ENCODE peak calls at places on chromosomes 6 and 20, in six cellular contexts. I is pancreas, Z is breast epithelium, U is IMR-90, L is psoas muscle, M is neural crest cell. D is an unnamed sample.

GRCh38 chr20:50297498-50298348 is 107.1 kb downstream of the CEBPB start:
- DNase-seq in I (no peak), Z (no peak), U (no peak), L (peak; percentile 42), M (no peak), D (no peak)

GRCh38 chr20:44425923-44426322 is 49.8 kb upstream of the TTPAL start:
- DNase-seq in I (no peak), Z (no peak), U (no peak), L (no peak), M (no peak), D (no peak)

GRCh38 chr20:52682271-52682670 is 289.9 kb upstream of the TSHZ2 start:
- DNase-seq in I (no peak), Z (no peak), U (no peak), L (no peak), M (no peak), D (no peak)

GRCh38 chr20:9353180-9353915 is 161.0 kb upstream of the LAMP5 start:
- DNase-seq in I (no peak), Z (no peak), U (no peak), L (no peak), M (no peak), D (no peak)

GRCh38 chr6:134795001-134795400 is 154.9 kb downstream of the ALDH8A1 start:
- DNase-seq in I (no peak), Z (no peak), U (no peak), L (no peak), M (no peak), D (no peak)

GRCh38 chr6:27545271-27546046 is 72.6 kb upstream of the ZNF184 start:
- DNase-seq in I (no peak), Z (no peak), U (peak; percentile 76), L (no peak), M (peak; percentile 28), D (no peak)

GRCh38 chr6:35300848-35301247 is 3.2 kb downstream of the DEF6 start:
- DNase-seq in I (no peak), Z (no peak), U (no peak), L (no peak), M (no peak), D (no peak)

GRCh38 chr20:939606-940005 is 23.5 kb upstream of the ANGPT4 start:
- DNase-seq in I (no peak), Z (no peak), U (no peak), L (no peak), M (no peak), D (no peak)

GRCh38 chr6:17457956-17458355 is 64.6 kb downstream of the CAP2 start:
- DNase-seq in I (no peak), Z (no peak), U (no peak), L (no peak), M (no peak), D (no peak)

GRCh38 chr6:83193747-83194582 is 808 bp downstream of the RWDD2A start:
- DNase-seq in I (peak; percentile 64), Z (peak; percentile 20), U (no peak), L (peak; percentile 65), M (peak; percentile 44), D (no peak)

GRCh38 chr6:111715321-111715720 is 109.6 kb upstream of the TRAF3IP2 start:
- DNase-seq in I (no peak), Z (no peak), U (no peak), L (no peak), M (no peak), D (no peak)

GRCh38 chr6:161401910-161402309 is 128.0 kb upstream of the AGPAT4 start:
- DNase-seq in I (no peak), Z (no peak), U (no peak), L (no peak), M (no peak), D (no peak)

GRCh38 chr6:111032493-111033140 is 50.8 kb downstream of the RPF2 start:
- DNase-seq in I (no peak), Z (no peak), U (peak; percentile 50), L (no peak), M (no peak), D (no peak)

GRCh38 chr6:138307816-138308727 is 69.6 kb upstream of the SMIM28 start:
- DNase-seq in I (peak; percentile 12), Z (no peak), U (no peak), L (no peak), M (no peak), D (no peak)

GRCh38 chr20:44134897-44135810 is 51.8 kb downstream of the JPH2 start:
- DNase-seq in I (no peak), Z (no peak), U (no peak), L (no peak), M (no peak), D (no peak)

GRCh38 chr6:136012198-136012884 is 160.8 kb downstream of the PDE7B start:
- DNase-seq in I (no peak), Z (no peak), U (peak; percentile 94), L (no peak), M (no peak), D (no peak)

GRCh38 chr6:17460862-17461261 is 67.5 kb downstream of the CAP2 start:
- DNase-seq in I (no peak), Z (no peak), U (no peak), L (no peak), M (no peak), D (no peak)

GRCh38 chr6:105257350-105257749 is 77.5 kb upstream of the POPDC3 start:
- DNase-seq in I (no peak), Z (no peak), U (no peak), L (no peak), M (no peak), D (no peak)

GRCh38 chr6:79605968-79606764 is 25.0 kb upstream of the SH3BGRL2 start:
- DNase-seq in I (no peak), Z (no peak), U (no peak), L (no peak), M (no peak), D (no peak)

GRCh38 chr6:134207431-134207830 is 110.5 kb downstream of the SGK1 start:
- DNase-seq in I (no peak), Z (no peak), U (no peak), L (no peak), M (no peak), D (no peak)

GRCh38 chr20:32611286-32611685 is 26.2 kb upstream of the NOL4L start:
- DNase-seq in I (no peak), Z (no peak), U (no peak), L (no peak), M (no peak), D (no peak)

GRCh38 chr6:26299286-26300042 is 65.5 kb upstream of the BTN3A2 start:
- DNase-seq in I (no peak), Z (no peak), U (no peak), L (no peak), M (no peak), D (no peak)

GRCh38 chr6:25404693-25405169 is 125.6 kb downstream of the CARMIL1 start:
- DNase-seq in I (no peak), Z (no peak), U (no peak), L (no peak), M (no peak), D (no peak)

GRCh38 chr6:43129434-43130194 is 41.5 kb upstream of the SRF start:
- DNase-seq in I (no peak), Z (no peak), U (peak; percentile 35), L (no peak), M (no peak), D (no peak)

GRCh38 chr20:16368645-16369292 is 204.5 kb downstream of the KIF16B start:
- DNase-seq in I (no peak), Z (no peak), U (peak; percentile 78), L (peak; percentile 62), M (no peak), D (no peak)

GRCh38 chr20:2300420-2300819 is 4.6 kb downstream of the TGM3 start:
- DNase-seq in I (no peak), Z (no peak), U (no peak), L (no peak), M (no peak), D (no peak)

DNA sequence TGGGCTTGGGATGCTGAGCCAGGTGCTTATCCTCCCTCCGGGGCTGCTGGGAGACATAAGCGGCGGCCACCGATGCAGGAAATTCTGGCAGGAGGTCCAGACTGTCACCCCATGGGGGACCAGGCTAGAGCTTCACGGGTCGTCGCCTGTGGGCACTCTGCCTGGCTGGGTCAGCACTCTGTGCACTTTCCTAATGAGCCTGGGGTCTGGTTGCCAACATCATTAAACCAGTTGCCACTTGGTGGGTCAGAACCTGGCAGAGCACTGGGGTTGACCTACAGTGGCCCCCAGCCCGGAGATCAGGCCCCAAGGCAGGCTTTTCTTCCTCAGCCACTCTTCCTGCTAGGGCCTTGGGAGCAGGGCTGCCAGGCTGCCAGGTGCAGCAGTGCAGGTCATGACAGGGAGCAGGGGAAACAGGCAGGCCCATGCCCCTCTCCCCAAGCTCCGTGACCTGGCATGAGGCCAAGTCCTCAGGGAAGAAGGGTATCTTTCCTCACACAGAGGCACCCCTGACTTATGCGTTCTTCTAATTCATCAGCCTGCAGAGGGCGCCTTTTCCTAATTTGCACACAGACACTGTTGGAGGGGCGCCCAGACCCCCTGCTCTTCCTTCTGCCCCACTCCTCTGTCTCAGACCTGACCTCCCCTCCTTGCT is 154.5 kb upstream of the MLN start:
- DNase-seq in I (no peak), Z (no peak), U (no peak), L (no peak), M (no peak), D (no peak)
- TF ChIP-seq CTCF in I (no peak), Z (no peak), U (no peak), L (no peak), M (peak; percentile 44), D (no peak)

GRCh38 chr6:90605749-90606344 is 19.0 kb upstream of the MAP3K7 start:
- DNase-seq in I (no peak), Z (no peak), U (no peak), L (no peak), M (no peak), D (no peak)

GRCh38 chr6:90610291-90610670 is 23.4 kb upstream of the MAP3K7 start:
- DNase-seq in I (no peak), Z (no peak), U (no peak), L (no peak), M (peak; percentile 8), D (no peak)

GRCh38 chr6:90611996-90612690 is 25.3 kb upstream of the MAP3K7 start:
- DNase-seq in I (no peak), Z (no peak), U (no peak), L (no peak), M (no peak), D (no peak)

GRCh38 chr6:90610671-90611542 is 24.0 kb upstream of the MAP3K7 start:
- DNase-seq in I (no peak), Z (no peak), U (peak; percentile 4), L (peak; percentile 55), M (peak; percentile 41), D (no peak)

DNA sequence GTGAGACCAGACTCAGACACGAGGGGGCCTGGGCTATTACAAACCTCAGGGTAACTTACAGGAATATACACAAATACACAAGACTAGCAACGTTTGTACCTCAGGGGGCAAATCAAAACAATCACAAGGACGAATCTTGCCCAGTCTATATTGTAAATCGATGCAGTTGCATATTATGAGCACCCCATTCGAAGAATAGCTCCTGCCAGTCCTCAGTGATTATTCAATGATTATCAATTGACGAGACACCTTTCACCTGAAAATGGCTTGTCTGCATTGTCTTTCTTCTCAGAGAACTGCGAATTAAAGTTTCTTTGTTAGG is 24.6 kb upstream of the MAP3K7 start:
- DNase-seq in I (no peak), Z (no peak), U (no peak), L (no peak), M (no peak), D (no peak)
- TF ChIP-seq CTCF in I (no peak), Z (no peak), U (no peak), L (no peak), M (peak; percentile 39), D (no peak)

GRCh38 chr20:56362833-56363413 is 4.1 kb downstream of the FAM210B start:
- DNase-seq in I (no peak), Z (peak; percentile 30), U (peak; percentile 16), L (no peak), M (no peak), D (no peak)
- TF ChIP-seq CTCF in I (no peak), Z (no peak), U (no peak), L (no peak), M (no peak), D (no peak)

GRCh38 chr20:19738936-19739335 is 19.1 kb upstream of the RIN2 start:
- DNase-seq in I (no peak), Z (no peak), U (no peak), L (no peak), M (no peak), D (no peak)
- TF ChIP-seq CTCF in I (no peak), Z (no peak), U (no peak), L (no peak), M (no peak), D (no peak)